ENCODE peak calls at places on chromosome 1, in five cellular contexts. S is activated CD4-positive, alpha-beta T cell treated with anti-CD3 and anti-CD28 coated beads, Interleukin-2, amount 10 ng/mL, durations not matched to agents 7 days and 5 days; Q is putamen; V is EH; O is HEK293T. P is an unnamed sample.

GRCh38 chr1:167777253-167777618 is 55.5 kb downstream of the MPZL1 start:
- DNase-seq in S (no peak), Q (no peak), V (no peak), O (no peak), P (no peak)

GRCh38 chr1:11413907-11414495 is 65.0 kb upstream of the DISP3 start:
- DNase-seq in S (no peak), Q (no peak), V (no peak), O (no peak), P (no peak)

GRCh38 chr1:227949341-227949921 is 1.7 kb upstream of the WNT9A start:
- DNase-seq in S (no peak), Q (no peak), V (no peak), O (no peak), P (no peak)

GRCh38 chr1:206469411-206469932 is 804 bp upstream of the IKBKE start:
- DNase-seq in S (peak; percentile 55), Q (peak; percentile 58), V (no peak), O (no peak), P (no peak)

GRCh38 chr1:176998396-176998795 is 166.1 kb downstream of the ASTN1 start:
- DNase-seq in S (no peak), Q (peak; percentile 77), V (no peak), O (no peak), P (no peak)

GRCh38 chr1:7084232-7084894 is 299.1 kb downstream of the CAMTA1 start:
- DNase-seq in S (no peak), Q (no peak), V (no peak), O (no peak), P (no peak)

GRCh38 chr1:77412069-77412793 is 130.4 kb downstream of the AK5 start:
- DNase-seq in S (no peak), Q (no peak), V (peak; percentile 80), O (no peak), P (no peak)

GRCh38 chr1:214074477-214074876 is 86.7 kb downstream of the PROX1 start:
- DNase-seq in S (no peak), Q (no peak), V (no peak), O (no peak), P (no peak)

GRCh38 chr1:230109871-230110667 is 43.0 kb downstream of the GALNT2 start:
- DNase-seq in S (peak; percentile 80), Q (no peak), V (no peak), O (no peak), P (no peak)

P was measured in Ammon's horn.